ENCODE peak calls at places on chromosomes 13 and 19, in seven cellular contexts. B is sigmoid colon, L is uterus, C is lower lobe of right lung, X is heart left ventricle, R is OCI-LY7, T is AG04450. S is an unnamed sample. For H3K9me3, the result is how much of the 10 kb centered on the place peaks cover.

GRCh38 chr13:25292301-25292700 is 5.0 kb upstream of the MTMR6 start:
- DNase-seq in R (peak), B (no peak), T (no peak), C (no peak), L (no peak), X (no peak), S (no peak)

GRCh38 chr19:21202865-21203494 is 61.1 kb downstream of the ZNF431 start:
- DNase-seq in T (no peak), X (no peak), R (peak), C (no peak), B (no peak), L (no peak), S (no peak)

GRCh38 chr13:30884543-30884942 is 21.5 kb upstream of the MEDAG start:
- DNase-seq in C (no peak), L (no peak), X (no peak), B (no peak), R (no peak), T (no peak), S (no peak)

GRCh38 chr19:48415395-48415794 is 21.9 kb downstream of the GRIN2D start:
- DNase-seq in R (peak), B (peak), T (no peak), X (peak), L (peak), C (peak), S (peak)

GRCh38 chr19:27966390-27966816 is 1246.5 kb downstream of the UQCRFS1 start:
- DNase-seq in L (no peak), T (no peak), X (no peak), R (peak), C (no peak), B (no peak), S (no peak)

GRCh38 chr13:61247149-61247936 is 168.3 kb downstream of the PCDH20 start:
- DNase-seq in L (no peak), R (no peak), X (no peak), B (no peak), T (no peak), C (no peak), S (no peak)

GRCh38 chr19:41411682-41412265 is 14.2 kb downstream of the BCKDHA start:
- DNase-seq in C (no peak), R (no peak), X (peak), L (no peak), T (no peak), B (no peak), S (no peak)

GRCh38 chr13:78194904-78195639 is 276.4 kb upstream of the EDNRB start:
- DNase-seq in T (no peak), B (no peak), L (no peak), X (no peak), C (no peak), R (no peak), S (no peak)

GRCh38 chr13:31945202-31945978 is 86.2 kb upstream of the FRY start:
- DNase-seq in X (peak), L (peak), C (peak), R (no peak), T (no peak), B (peak), S (no peak)

GRCh38 chr19:43841990-43842389 is 14.9 kb downstream of the ZNF283 start:
- DNase-seq in L (no peak), B (no peak), C (no peak), R (peak), X (no peak), T (no peak), S (no peak)

GRCh38 chr13:20294497-20294896 is 62.4 kb upstream of the GJB6 start:
- DNase-seq in B (no peak), T (no peak), X (no peak), L (no peak), R (no peak), C (no peak), S (no peak)

GRCh38 chr19:3034845-3035541 is 5.9 kb upstream of the TLE2 start:
- DNase-seq in C (peak), L (peak), R (peak), T (no peak), B (peak), X (no peak), S (no peak)

GRCh38 chr13:46603165-46603603 is 50.2 kb downstream of the LRCH1 start:
- DNase-seq in B (no peak), L (no peak), X (peak), R (peak), C (no peak), T (no peak), S (no peak)
- TF ChIP-seq CTCF in B (no peak), L (no peak), X (peak), R (peak), C (peak), T (peak), S (no peak)

GRCh38 chr13:21971662-21972635 is 301.1 kb downstream of the FGF9 start:
- DNase-seq in L (no peak), B (no peak), T (peak), X (no peak), R (no peak), C (no peak), S (no peak)
- H3K27ac ChIP-seq in L (peak), B (no peak), T (peak), X (no peak), R (no peak), C (no peak), S (no peak)

GRCh38 chr13:18992791-18993190 is 188.8 kb downstream of the TUBA3C start:
- DNase-seq in L (no peak), X (no peak), R (no peak), T (no peak), C (no peak), B (no peak), S (no peak)

GRCh38 chr13:18993884-18994660 is 187.6 kb downstream of the TUBA3C start:
- DNase-seq in L (no peak), X (no peak), B (no peak), C (no peak), R (no peak), T (no peak), S (no peak)

GRCh38 chr13:18996221-18996620 is 185.4 kb downstream of the TUBA3C start:
- DNase-seq in T (no peak), B (no peak), R (no peak), C (no peak), X (no peak), L (no peak), S (no peak)

GRCh38 chr13:18995259-18995873 is 186.3 kb downstream of the TUBA3C start:
- DNase-seq in C (no peak), L (no peak), B (no peak), X (no peak), T (no peak), R (no peak), S (no peak)

GRCh38 chr13:18991054-18991453 is 190.6 kb downstream of the TUBA3C start:
- DNase-seq in T (no peak), C (no peak), R (no peak), X (no peak), L (no peak), B (no peak), S (no peak)
- H3K9me3 ChIP-seq in T (half or more), C (under half), R (under half), X (under half), L (under half), B (under half), S (under half)

GRCh38 chr19:13299838-13300237 is 149.6 kb downstream of the IER2 start:
- DNase-seq in X (no peak), B (no peak), L (no peak), T (no peak), C (no peak), R (no peak), S (no peak)
- TF ChIP-seq CTCF in X (no peak), B (no peak), L (no peak), T (no peak), C (no peak), R (no peak), S (no peak)

DNA sequence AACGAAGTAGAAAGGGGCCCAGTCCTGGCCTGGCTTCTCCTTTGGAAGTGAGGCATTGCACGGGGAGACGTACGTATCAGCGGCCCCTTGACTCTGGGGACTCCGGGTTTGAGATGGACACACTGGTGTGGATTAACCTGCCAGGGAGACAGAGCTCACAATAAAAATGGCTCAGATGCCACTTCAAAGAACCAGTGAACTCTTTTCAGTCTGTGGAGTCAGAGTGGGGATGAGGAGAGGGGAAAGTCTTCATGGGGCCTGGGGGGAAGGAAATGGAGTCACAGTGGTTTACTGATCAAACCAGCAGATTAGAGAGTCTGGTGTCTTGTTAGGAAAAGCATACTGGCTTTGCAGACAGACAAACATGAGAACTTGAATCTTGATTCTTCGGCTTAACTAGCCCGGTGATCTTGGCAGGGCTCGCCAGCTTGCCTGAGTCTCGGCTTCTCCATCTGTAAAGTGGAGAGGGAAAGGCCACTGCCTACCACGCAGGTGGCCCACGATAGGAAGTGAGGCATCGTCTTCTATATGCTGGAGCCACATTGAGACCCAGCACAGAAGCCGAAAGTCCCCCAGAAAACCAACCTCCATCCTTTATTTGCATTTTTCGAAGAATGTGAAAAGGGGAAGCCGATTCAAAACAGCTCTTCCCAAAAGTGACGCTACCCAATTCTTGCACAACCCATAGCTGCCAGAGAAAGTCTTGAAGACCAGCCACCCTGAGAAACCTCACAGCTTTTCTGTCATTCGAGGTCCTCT is at the start of gene FFAR1:
- DNase-seq in X (no peak), C (peak), L (no peak), R (peak), T (no peak), B (peak), S (peak)
- H3K27ac ChIP-seq in X (no peak), C (peak), L (no peak), R (peak), T (no peak), B (no peak), S (no peak)